ENCODE peak calls at places on chromosomes 16 and 17, in six cellular contexts. C is upper lobe of right lung; S is CD4-positive, CD25-positive, alpha-beta regulatory T cell; M is iris pigment epithelial cell; B is uterus; V is stimulated activated CD4-positive, alpha-beta T cell treated with anti-CD3 and anti-CD28 coated beads, Interleukin-12 subunit alpha, Interleukin-12 subunit beta, amount 100 ng/mL, for 24 hours. W is an unnamed sample.

GRCh38 chr16:79469999-79470398 is 130.5 kb downstream of the MAF start:
- DNase-seq in C (no peak), S (no peak), M (no peak), B (peak), V (no peak), W (no peak)

GRCh38 chr17:44105941-44106340 is 17.5 kb downstream of the HDAC5 start:
- DNase-seq in C (no peak), S (no peak), M (no peak), B (no peak), V (no peak), W (no peak)

GRCh38 chr17:48555616-48556533 is 11.0 kb upstream of the HOXB2 start:
- DNase-seq in C (peak), S (no peak), M (no peak), B (no peak), V (no peak), W (no peak)

GRCh38 chr16:75169899-75170405 is 21.6 kb downstream of the ZFP1 start:
- DNase-seq in C (no peak), S (no peak), M (no peak), B (no peak), V (no peak), W (no peak)

GRCh38 chr17:29149431-29150064 is 30.6 kb downstream of the MYO18A start:
- DNase-seq in C (no peak), S (no peak), M (no peak), B (peak), V (no peak), W (no peak)

GRCh38 chr17:20120835-20121234 is 111.7 kb downstream of the SPECC1 start:
- DNase-seq in C (no peak), S (no peak), M (no peak), B (no peak), V (no peak), W (no peak)

GRCh38 chr16:67655363-67655762 is 4.7 kb downstream of the ACD start:
- DNase-seq in C (no peak), S (no peak), M (no peak), B (no peak), V (no peak), W (no peak)

GRCh38 chr17:32822996-32823395 is 53.9 kb downstream of the MYO1D start:
- DNase-seq in C (no peak), S (no peak), M (peak), B (no peak), V (no peak), W (no peak)

GRCh38 chr16:17776888-17777287 is 306.1 kb upstream of the XYLT1 start:
- DNase-seq in C (no peak), S (no peak), M (no peak), B (no peak), V (no peak), W (no peak)

GRCh38 chr17:17070931-17071330 is 28.7 kb downstream of the MPRIP start:
- DNase-seq in C (peak), S (no peak), M (no peak), B (no peak), V (no peak), W (peak)

GRCh38 chr17:36934144-36934758 is 3.0 kb upstream of the LHX1 start:
- DNase-seq in C (peak), S (no peak), M (no peak), B (no peak), V (no peak), W (no peak)

GRCh38 chr16:67204076-67204475 is 5.1 kb downstream of the ELMO3 start:
- DNase-seq in C (no peak), S (no peak), M (no peak), B (no peak), V (no peak), W (no peak)

GRCh38 chr16:84177740-84178070 is 9.2 kb downstream of the TAF1C start:
- DNase-seq in C (no peak), S (no peak), M (peak), B (peak), V (no peak), W (no peak)

GRCh38 chr17:59154335-59154720 is 658 bp downstream of the SKA2 start:
- DNase-seq in C (peak), S (peak), M (peak), B (peak), V (peak), W (peak)

GRCh38 chr17:21373696-21374454 is 2.3 kb upstream of the KCNJ12 start:
- DNase-seq in C (no peak), S (no peak), M (no peak), B (no peak), V (no peak), W (no peak)

GRCh38 chr17:64385187-64386083 is 5.2 kb downstream of the PECAM1 start:
- DNase-seq in C (peak), S (no peak), M (peak), B (peak), V (peak), W (peak)

GRCh38 chr16:11032922-11033291 is 88.5 kb downstream of the CLEC16A start:
- DNase-seq in C (no peak), S (no peak), M (peak), B (peak), V (no peak), W (peak)

GRCh38 chr17:78304549-78305037 is 55.3 kb downstream of the SOCS3 start:
- DNase-seq in C (no peak), S (no peak), M (no peak), B (peak), V (no peak), W (peak)

GRCh38 chr16:67226295-67226803 is 581 bp upstream of the TMEM208 start:
- DNase-seq in C (no peak), S (no peak), M (no peak), B (no peak), V (no peak), W (no peak)

GRCh38 chr17:57530026-57530425 is 215.1 kb downstream of the CCDC182 start:
- DNase-seq in C (no peak), S (no peak), M (no peak), B (no peak), V (no peak), W (no peak)

GRCh38 chr17:20934288-20934687 is 108.5 kb downstream of the USP22 start:
- DNase-seq in C (no peak), S (no peak), M (no peak), B (no peak), V (no peak), W (no peak)

W was measured in suprapubic skin.